ENCODE peak calls at places on chromosomes 12 and 14, in six cellular contexts. T, Q, A, G, I and C are unnamed samples.
A peak's percentile ranks its signal among the peaks of the same experiment; 100 is the strongest.

GRCh38 chr12:124698211-124698997 is 131.0 kb upstream of the NCOR2 start:
- DNase-seq in Q (no peak), A (no peak), T (no peak), G (peak; percentile 69), I (no peak), C (no peak)

GRCh38 chr14:77458249-77458950 is 507 bp downstream of the AHSA1 start:
- DNase-seq in Q (peak; percentile 56), A (peak; percentile 16), I (peak; percentile 39), T (peak; percentile 3), G (peak; percentile 76), C (no peak)

GRCh38 chr14:103847954-103848719 is 762 bp upstream of the PPP1R13B start:
- DNase-seq in T (no peak), I (no peak), A (no peak), Q (no peak), G (peak; percentile 46), C (peak; percentile 36)

GRCh38 chr12:93229494-93230310 is 148.0 kb upstream of the NUDT4 start:
- DNase-seq in Q (peak; percentile 90), T (no peak), G (peak; percentile 92), A (peak; percentile 98), I (peak; percentile 87), C (no peak)

GRCh38 chr12:89737000-89737399 is 28.4 kb upstream of the ATP2B1 start:
- DNase-seq in T (no peak), G (no peak), I (no peak), A (no peak), Q (no peak), C (no peak)

GRCh38 chr14:23054000-23054811 is 3.1 kb downstream of the CDH24 start:
- DNase-seq in Q (no peak), A (no peak), G (no peak), I (no peak), T (no peak), C (no peak)

GRCh38 chr14:33414041-33414440 is 475.4 kb downstream of the NPAS3 start:
- DNase-seq in I (no peak), A (no peak), Q (no peak), G (no peak), T (no peak), C (no peak)

GRCh38 chr12:51901121-51901812 is 6.0 kb upstream of the ACVRL1 start:
- DNase-seq in Q (no peak), T (no peak), G (no peak), A (peak; percentile 16), I (no peak), C (no peak)

GRCh38 chr12:52969828-52970569 is 21.1 kb downstream of the KRT18 start:
- DNase-seq in A (no peak), Q (peak; percentile 98), T (no peak), G (no peak), I (no peak), C (no peak)

GRCh38 chr14:31059152-31059924 is 33.2 kb upstream of the STRN3 start:
- DNase-seq in Q (peak; percentile 45), T (no peak), A (peak; percentile 88), I (peak; percentile 75), G (peak; percentile 85), C (no peak)

GRCh38 chr14:35333347-35333730 is 41.2 kb downstream of the PSMA6 start:
- DNase-seq in T (no peak), G (no peak), Q (no peak), A (no peak), I (no peak), C (no peak)

GRCh38 chr12:62434504-62435336 is 31.9 kb upstream of the MON2 start:
- DNase-seq in T (no peak), Q (no peak), G (peak; percentile 6), A (no peak), I (no peak), C (no peak)

GRCh38 chr14:51546603-51547258 is 105.0 kb upstream of the FRMD6 start:
- DNase-seq in A (no peak), I (no peak), Q (no peak), G (peak; percentile 18), T (no peak), C (no peak)

GRCh38 chr12:110531741-110532333 is 29.7 kb downstream of the RAD9B start:
- DNase-seq in G (peak; percentile 70), I (peak; percentile 88), T (no peak), Q (no peak), A (peak; percentile 68), C (no peak)

GRCh38 chr12:70994217-70994788 is 73.8 kb upstream of the PTPRR start:
- DNase-seq in A (peak; percentile 97), G (peak; percentile 88), I (peak; percentile 37), Q (no peak), T (no peak), C (no peak)

GRCh38 chr12:42180990-42181611 is 36.4 kb upstream of the GXYLT1 start:
- DNase-seq in Q (no peak), G (peak; percentile 36), T (no peak), I (peak; percentile 29), A (peak; percentile 25), C (no peak)

GRCh38 chr14:33229269-33229924 is 290.7 kb downstream of the NPAS3 start:
- DNase-seq in A (peak; percentile 61), I (no peak), Q (no peak), G (peak; percentile 2), T (no peak), C (no peak)

GRCh38 chr12:12837025-12837872 is 24.1 kb downstream of the DDX47 start:
- DNase-seq in G (peak; percentile 91), A (peak; percentile 79), Q (peak; percentile 85), T (peak; percentile 20), I (peak; percentile 91), C (no peak)

GRCh38 chr12:31310488-31310887 is 15.5 kb downstream of the SINHCAF start:
- DNase-seq in I (no peak), A (no peak), T (no peak), Q (no peak), G (no peak), C (no peak)

GRCh38 chr12:109937371-109937770 is 37.3 kb downstream of the TCHP start:
- DNase-seq in G (no peak), Q (no peak), I (peak; percentile 21), T (no peak), A (no peak), C (no peak)

GRCh38 chr14:105383083-105383730 is 15.1 kb upstream of the TEX22 start:
- DNase-seq in G (no peak), T (no peak), Q (no peak), A (no peak), I (no peak), C (no peak)

GRCh38 chr14:79820866-79821535 is 390.3 kb downstream of the DIO2 start:
- DNase-seq in T (no peak), I (no peak), Q (no peak), A (no peak), G (no peak), C (no peak)

GRCh38 chr14:95770777-95771176 is 56.9 kb upstream of the TCL1A start:
- DNase-seq in G (peak; percentile 2), A (no peak), I (no peak), Q (no peak), T (no peak), C (no peak)

GRCh38 chr12:39287817-39288216 is 155.1 kb downstream of the KIF21A start:
- DNase-seq in T (no peak), G (no peak), Q (no peak), A (no peak), I (no peak), C (no peak)

GRCh38 chr12:12881495-12881894 is 9.9 kb upstream of the GPRC5A start:
- DNase-seq in Q (peak; percentile 83), A (no peak), I (peak; percentile 86), T (no peak), G (peak; percentile 84), C (no peak)

GRCh38 chr12:123119808-123120207 is 31.1 kb downstream of the PITPNM2 start:
- DNase-seq in I (no peak), Q (no peak), A (no peak), T (no peak), G (peak; percentile 8), C (no peak)

GRCh38 chr12:5026342-5026938 is 17.2 kb upstream of the KCNA5 start:
- DNase-seq in A (no peak), I (no peak), T (no peak), G (no peak), Q (no peak), C (no peak)

DNA sequence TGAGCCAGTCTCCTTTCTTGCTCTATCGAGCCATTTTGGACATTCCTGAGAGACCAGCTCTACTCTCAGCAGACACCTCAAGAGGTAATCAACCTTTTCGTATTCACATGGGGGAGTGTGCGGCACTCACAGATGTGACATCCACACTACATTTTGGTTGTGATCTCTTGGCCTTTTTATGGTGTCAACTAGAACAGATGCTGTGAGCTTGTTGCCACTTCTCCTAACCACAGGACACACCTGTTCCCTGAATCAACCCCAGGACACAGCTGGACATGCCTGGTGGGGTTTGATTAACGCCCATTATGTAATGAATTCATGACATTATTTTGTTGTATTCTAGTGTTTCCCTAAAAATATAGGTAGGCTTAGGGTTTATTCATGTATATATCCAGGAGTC is 1143.6 kb downstream of the TMEM121 start:
- DNase-seq in I (no peak), T (no peak), A (no peak), G (no peak), Q (no peak), C (no peak)
- H3K9me3 ChIP-seq in I (peaks cover 10% of the 10 kb centered on the region), T (no peaks in the 10 kb centered on the region), A (no peaks in the 10 kb centered on the region), G (no peaks in the 10 kb centered on the region), Q (no peaks in the 10 kb centered on the region), C (no peaks in the 10 kb centered on the region)

DNA sequence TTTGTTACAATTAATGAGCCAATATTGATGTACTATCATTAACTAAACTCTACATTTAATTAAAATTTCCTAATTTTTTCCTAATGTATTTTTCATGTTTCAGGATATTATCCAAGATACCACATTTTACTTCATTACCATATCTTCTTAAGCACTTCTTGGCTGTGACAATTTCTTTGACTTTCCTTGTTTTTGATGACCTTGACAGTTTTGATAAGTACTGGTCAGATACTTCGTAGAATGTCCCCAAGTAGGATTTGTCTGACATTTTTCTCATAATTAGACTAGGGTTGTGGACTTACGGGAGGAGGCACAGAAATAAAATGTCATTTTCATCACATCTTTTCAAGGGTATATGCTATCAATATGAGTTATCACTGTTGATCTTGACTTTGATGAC is 700.9 kb downstream of the BCL11B start:
- DNase-seq in T (no peak), I (no peak), A (no peak), G (no peak), Q (no peak), C (no peak)
- H3K9me3 ChIP-seq in T (peaks cover 4% of the 10 kb centered on the region), I (peaks cover 6% of the 10 kb centered on the region), A (no peaks in the 10 kb centered on the region), G (no peaks in the 10 kb centered on the region), Q (no peaks in the 10 kb centered on the region), C (no peaks in the 10 kb centered on the region)

GRCh38 chr14:29687071-29687765 is 240.4 kb downstream of the PRKD1 start:
- DNase-seq in G (no peak), A (no peak), Q (no peak), T (no peak), I (no peak), C (no peak)

GRCh38 chr14:29682789-29683188 is 244.9 kb downstream of the PRKD1 start:
- DNase-seq in G (no peak), A (no peak), I (no peak), T (no peak), Q (no peak), C (no peak)

GRCh38 chr14:29681308-29681707 is 246.3 kb downstream of the PRKD1 start:
- DNase-seq in A (no peak), G (peak; percentile 30), Q (no peak), I (peak; percentile 1), T (no peak), C (no peak)
- H3K9me3 ChIP-seq in A (no peaks in the 10 kb centered on the region), G (no peaks in the 10 kb centered on the region), Q (no peaks in the 10 kb centered on the region), I (peaks cover 15% of the 10 kb centered on the region), T (no peaks in the 10 kb centered on the region), C (no peaks in the 10 kb centered on the region)

GRCh38 chr12:46506198-46506597 is 133.6 kb upstream of the SLC38A2 start:
- DNase-seq in T (no peak), G (no peak), I (no peak), A (no peak), Q (no peak), C (no peak)
- H3K9me3 ChIP-seq in T (peaks cover 12% of the 10 kb centered on the region), G (peaks cover 4% of the 10 kb centered on the region), I (no peaks in the 10 kb centered on the region), A (peaks cover 2% of the 10 kb centered on the region), Q (peaks cover 23% of the 10 kb centered on the region), C (peaks cover 5% of the 10 kb centered on the region)